ENCODE peak calls at places on chromosomes 4 and X, in nine cellular contexts. One of them, this sample, is unnamed.

GRCh38 chr4:79042079-79042674 is 102.9 kb upstream of the PAQR3 start:
- DNase-seq in fibroblast of mammary gland: peak
- DNase-seq in neural progenitor cell: peak
- DNase-seq in lung: no peak
- DNase-seq in MCF 10A: peak
- DNase-seq in choroid plexus epithelial cell: peak
- DNase-seq in MM.1S: peak
- DNase-seq in H9: no peak
- DNase-seq in nephron progenitor cell: no peak
- DNase-seq in this sample: peak

GRCh38 chr4:11463707-11464106 is 35.0 kb upstream of the HS3ST1 start:
- DNase-seq in fibroblast of mammary gland: no peak
- DNase-seq in neural progenitor cell: no peak
- DNase-seq in lung: no peak
- DNase-seq in MCF 10A: no peak
- DNase-seq in choroid plexus epithelial cell: no peak
- DNase-seq in MM.1S: no peak
- DNase-seq in H9: no peak
- DNase-seq in nephron progenitor cell: no peak
- DNase-seq in this sample: no peak

GRCh38 chr4:9792381-9792780 is 10.9 kb downstream of the DRD5 start:
- DNase-seq in fibroblast of mammary gland: no peak
- DNase-seq in neural progenitor cell: no peak
- DNase-seq in lung: no peak
- DNase-seq in MCF 10A: no peak
- DNase-seq in choroid plexus epithelial cell: no peak
- DNase-seq in MM.1S: no peak
- DNase-seq in H9: no peak
- DNase-seq in nephron progenitor cell: no peak
- DNase-seq in this sample: no peak

GRCh38 chrX:69522052-69522451 is 17.9 kb downstream of the NALF2 start:
- DNase-seq in fibroblast of mammary gland: no peak
- DNase-seq in neural progenitor cell: no peak
- DNase-seq in lung: no peak
- DNase-seq in MCF 10A: no peak
- DNase-seq in choroid plexus epithelial cell: no peak
- DNase-seq in MM.1S: no peak
- DNase-seq in H9: no peak
- DNase-seq in nephron progenitor cell: no peak
- DNase-seq in this sample: no peak

GRCh38 chrX:150408561-150408960 is 45.4 kb downstream of the MAMLD1 start:
- DNase-seq in fibroblast of mammary gland: no peak
- DNase-seq in neural progenitor cell: no peak
- DNase-seq in lung: no peak
- DNase-seq in MCF 10A: no peak
- DNase-seq in choroid plexus epithelial cell: no peak
- DNase-seq in MM.1S: no peak
- DNase-seq in H9: no peak
- DNase-seq in nephron progenitor cell: no peak
- DNase-seq in this sample: no peak

GRCh38 chrX:72045552-72046277 is 86.0 kb downstream of the RTL5 start:
- DNase-seq in fibroblast of mammary gland: no peak
- DNase-seq in neural progenitor cell: peak
- DNase-seq in lung: no peak
- DNase-seq in MCF 10A: peak
- DNase-seq in choroid plexus epithelial cell: peak
- DNase-seq in MM.1S: no peak
- DNase-seq in H9: peak
- DNase-seq in nephron progenitor cell: no peak
- DNase-seq in this sample: no peak

GRCh38 chr4:149549911-149550310 is 265.7 kb downstream of the IQCM start:
- DNase-seq in fibroblast of mammary gland: peak
- DNase-seq in neural progenitor cell: peak
- DNase-seq in lung: no peak
- DNase-seq in MCF 10A: peak
- DNase-seq in choroid plexus epithelial cell: peak
- DNase-seq in MM.1S: no peak
- DNase-seq in H9: peak
- DNase-seq in nephron progenitor cell: peak
- DNase-seq in this sample: no peak

GRCh38 chr4:17512973-17513665 is 1.2 kb upstream of the QDPR start:
- DNase-seq in fibroblast of mammary gland: peak
- DNase-seq in neural progenitor cell: no peak
- DNase-seq in lung: no peak
- DNase-seq in MCF 10A: peak
- DNase-seq in choroid plexus epithelial cell: no peak
- DNase-seq in MM.1S: no peak
- DNase-seq in H9: no peak
- DNase-seq in nephron progenitor cell: no peak
- DNase-seq in this sample: no peak

GRCh38 chr4:40579983-40580382 is 49.7 kb downstream of the RBM47 start:
- DNase-seq in fibroblast of mammary gland: peak
- DNase-seq in neural progenitor cell: no peak
- DNase-seq in lung: no peak
- DNase-seq in MCF 10A: no peak
- DNase-seq in choroid plexus epithelial cell: no peak
- DNase-seq in MM.1S: no peak
- DNase-seq in H9: no peak
- DNase-seq in nephron progenitor cell: no peak
- DNase-seq in this sample: no peak

GRCh38 chrX:120536056-120536455 is 24.7 kb downstream of the CUL4B start:
- DNase-seq in fibroblast of mammary gland: no peak
- DNase-seq in neural progenitor cell: no peak
- DNase-seq in lung: no peak
- DNase-seq in MCF 10A: no peak
- DNase-seq in choroid plexus epithelial cell: no peak
- DNase-seq in MM.1S: no peak
- DNase-seq in H9: no peak
- DNase-seq in nephron progenitor cell: no peak
- DNase-seq in this sample: no peak

GRCh38 chrX:11619426-11619825 is 46.3 kb downstream of the ARHGAP6 start:
- DNase-seq in fibroblast of mammary gland: peak
- DNase-seq in neural progenitor cell: no peak
- DNase-seq in lung: no peak
- DNase-seq in MCF 10A: peak
- DNase-seq in choroid plexus epithelial cell: no peak
- DNase-seq in MM.1S: no peak
- DNase-seq in H9: no peak
- DNase-seq in nephron progenitor cell: no peak
- DNase-seq in this sample: no peak

GRCh38 chrX:87517571-87518141 is at the start of gene KLHL4:
- DNase-seq in fibroblast of mammary gland: peak
- DNase-seq in neural progenitor cell: peak
- DNase-seq in lung: no peak
- DNase-seq in MCF 10A: peak
- DNase-seq in choroid plexus epithelial cell: peak
- DNase-seq in MM.1S: peak
- DNase-seq in H9: peak
- DNase-seq in nephron progenitor cell: peak
- DNase-seq in this sample: peak

GRCh38 chr4:24476209-24476781 is 108.1 kb downstream of the DHX15 start:
- DNase-seq in fibroblast of mammary gland: peak
- DNase-seq in neural progenitor cell: peak
- DNase-seq in lung: no peak
- DNase-seq in MCF 10A: peak
- DNase-seq in choroid plexus epithelial cell: peak
- DNase-seq in MM.1S: peak
- DNase-seq in H9: no peak
- DNase-seq in nephron progenitor cell: no peak
- DNase-seq in this sample: peak

GRCh38 chr4:5142726-5143125 is 91.4 kb downstream of the STK32B start:
- DNase-seq in fibroblast of mammary gland: peak
- DNase-seq in neural progenitor cell: peak
- DNase-seq in lung: peak
- DNase-seq in MCF 10A: peak
- DNase-seq in choroid plexus epithelial cell: peak
- DNase-seq in MM.1S: peak
- DNase-seq in H9: peak
- DNase-seq in nephron progenitor cell: peak
- DNase-seq in this sample: no peak

GRCh38 chr4:14888790-14889189 is 113.5 kb upstream of the CPEB2 start:
- DNase-seq in fibroblast of mammary gland: peak
- DNase-seq in neural progenitor cell: no peak
- DNase-seq in lung: no peak
- DNase-seq in MCF 10A: peak
- DNase-seq in choroid plexus epithelial cell: peak
- DNase-seq in MM.1S: no peak
- DNase-seq in H9: no peak
- DNase-seq in nephron progenitor cell: no peak
- DNase-seq in this sample: no peak

GRCh38 chrX:101291204-101291603 is at the start of gene TAF7L:
- DNase-seq in fibroblast of mammary gland: peak
- DNase-seq in neural progenitor cell: no peak
- DNase-seq in lung: no peak
- DNase-seq in MCF 10A: no peak
- DNase-seq in choroid plexus epithelial cell: peak
- DNase-seq in MM.1S: no peak
- DNase-seq in H9: peak
- DNase-seq in nephron progenitor cell: no peak
- DNase-seq in this sample: no peak

DNA sequence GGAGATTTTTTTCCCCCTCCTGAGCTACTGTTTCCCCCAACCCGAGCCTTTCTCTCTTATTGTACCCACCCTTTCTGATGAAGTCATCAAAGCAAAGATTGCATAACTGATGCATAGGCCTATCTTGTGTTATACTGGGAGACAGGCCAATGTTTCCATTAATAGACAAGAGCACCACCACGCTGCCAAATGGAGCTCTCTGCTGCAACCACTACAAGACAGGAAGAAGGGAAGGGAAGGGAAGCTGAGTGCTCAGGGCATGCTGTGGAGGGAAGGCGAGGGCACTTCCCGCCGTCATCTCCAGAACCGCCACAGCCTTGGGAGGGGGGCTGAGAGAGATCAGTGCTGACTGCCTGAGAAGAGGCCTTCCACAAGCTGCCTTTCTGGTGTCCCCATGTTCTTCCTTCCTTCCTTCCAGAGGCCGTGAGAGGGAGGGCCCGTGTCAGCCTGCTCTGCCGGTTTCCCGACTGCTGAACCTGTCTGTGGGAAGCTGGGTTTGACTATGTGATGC is 75.0 kb downstream of the MGST2 start:
- DNase-seq in fibroblast of mammary gland: peak
- DNase-seq in neural progenitor cell: no peak
- DNase-seq in lung: peak
- DNase-seq in MCF 10A: peak
- DNase-seq in choroid plexus epithelial cell: peak
- DNase-seq in MM.1S: no peak
- DNase-seq in H9: no peak
- DNase-seq in nephron progenitor cell: no peak
- DNase-seq in this sample: no peak
- TF ChIP-seq CTCF in fibroblast of mammary gland: peak
- TF ChIP-seq CTCF in neural progenitor cell: no peak
- TF ChIP-seq CTCF in lung: no peak
- TF ChIP-seq CTCF in MCF 10A: peak
- TF ChIP-seq CTCF in choroid plexus epithelial cell: peak
- TF ChIP-seq CTCF in MM.1S: no peak
- TF ChIP-seq CTCF in H9: no peak
- TF ChIP-seq CTCF in nephron progenitor cell: no peak
- TF ChIP-seq CTCF in this sample: no peak

GRCh38 chr4:118989098-118990080 is 100.7 kb downstream of the SYNPO2 start:
- DNase-seq in fibroblast of mammary gland: peak
- DNase-seq in neural progenitor cell: no peak
- DNase-seq in lung: no peak
- DNase-seq in MCF 10A: peak
- DNase-seq in choroid plexus epithelial cell: peak
- DNase-seq in MM.1S: no peak
- DNase-seq in H9: no peak
- DNase-seq in nephron progenitor cell: no peak
- DNase-seq in this sample: no peak
- TF ChIP-seq CTCF in fibroblast of mammary gland: no peak
- TF ChIP-seq CTCF in neural progenitor cell: no peak
- TF ChIP-seq CTCF in lung: no peak
- TF ChIP-seq CTCF in MCF 10A: no peak
- TF ChIP-seq CTCF in choroid plexus epithelial cell: no peak
- TF ChIP-seq CTCF in MM.1S: no peak
- TF ChIP-seq CTCF in H9: no peak
- TF ChIP-seq CTCF in nephron progenitor cell: no peak
- TF ChIP-seq CTCF in this sample: no peak

GRCh38 chrX:131366387-131366786 is 77.3 kb upstream of the IGSF1 start:
- DNase-seq in fibroblast of mammary gland: no peak
- DNase-seq in neural progenitor cell: no peak
- DNase-seq in lung: no peak
- DNase-seq in MCF 10A: peak
- DNase-seq in choroid plexus epithelial cell: no peak
- DNase-seq in MM.1S: peak
- DNase-seq in H9: no peak
- DNase-seq in nephron progenitor cell: no peak
- DNase-seq in this sample: no peak
- TF ChIP-seq CTCF in fibroblast of mammary gland: no peak
- TF ChIP-seq CTCF in neural progenitor cell: peak
- TF ChIP-seq CTCF in lung: no peak
- TF ChIP-seq CTCF in MCF 10A: peak
- TF ChIP-seq CTCF in choroid plexus epithelial cell: no peak
- TF ChIP-seq CTCF in MM.1S: peak
- TF ChIP-seq CTCF in H9: peak
- TF ChIP-seq CTCF in nephron progenitor cell: peak
- TF ChIP-seq CTCF in this sample: no peak

GRCh38 chrX:13752141-13752540 is 17.6 kb downstream of the OFD1 start:
- DNase-seq in fibroblast of mammary gland: no peak
- DNase-seq in neural progenitor cell: no peak
- DNase-seq in lung: no peak
- DNase-seq in MCF 10A: no peak
- DNase-seq in choroid plexus epithelial cell: no peak
- DNase-seq in MM.1S: no peak
- DNase-seq in H9: no peak
- DNase-seq in nephron progenitor cell: no peak
- DNase-seq in this sample: no peak

GRCh38 chrX:13750812-13751211 is 16.3 kb downstream of the OFD1 start:
- DNase-seq in fibroblast of mammary gland: no peak
- DNase-seq in neural progenitor cell: no peak
- DNase-seq in lung: no peak
- DNase-seq in MCF 10A: no peak
- DNase-seq in choroid plexus epithelial cell: no peak
- DNase-seq in MM.1S: no peak
- DNase-seq in H9: no peak
- DNase-seq in nephron progenitor cell: no peak
- DNase-seq in this sample: no peak

GRCh38 chrX:13750204-13750603 is 15.7 kb downstream of the OFD1 start:
- DNase-seq in fibroblast of mammary gland: peak
- DNase-seq in neural progenitor cell: peak
- DNase-seq in lung: no peak
- DNase-seq in MCF 10A: peak
- DNase-seq in choroid plexus epithelial cell: peak
- DNase-seq in MM.1S: peak
- DNase-seq in H9: no peak
- DNase-seq in nephron progenitor cell: no peak
- DNase-seq in this sample: no peak

GRCh38 chrX:13748486-13748885 is 13.9 kb downstream of the OFD1 start:
- DNase-seq in fibroblast of mammary gland: peak
- DNase-seq in neural progenitor cell: no peak
- DNase-seq in lung: no peak
- DNase-seq in MCF 10A: no peak
- DNase-seq in choroid plexus epithelial cell: no peak
- DNase-seq in MM.1S: no peak
- DNase-seq in H9: no peak
- DNase-seq in nephron progenitor cell: no peak
- DNase-seq in this sample: no peak

DNA sequence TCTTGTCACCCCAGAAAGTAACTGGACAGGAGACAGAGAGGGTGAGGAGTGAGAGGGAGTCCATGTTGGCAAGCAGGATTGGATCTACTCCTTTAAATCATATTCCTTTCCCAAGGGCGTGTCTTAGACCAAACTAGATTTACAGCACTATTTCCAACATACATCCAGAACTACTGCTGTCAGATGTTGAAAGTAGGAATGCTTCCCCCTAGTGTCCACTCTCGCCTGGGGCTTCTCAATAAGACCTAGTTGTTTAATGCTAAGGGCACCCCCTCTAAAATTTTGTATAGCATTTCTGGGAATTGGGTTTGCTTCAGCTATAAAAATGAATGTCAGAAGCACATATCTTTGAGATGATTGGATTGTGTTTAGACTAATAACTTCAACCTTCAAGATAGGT is 13.3 kb downstream of the OFD1 start:
- DNase-seq in fibroblast of mammary gland: peak
- DNase-seq in neural progenitor cell: peak
- DNase-seq in lung: no peak
- DNase-seq in MCF 10A: peak
- DNase-seq in choroid plexus epithelial cell: peak
- DNase-seq in MM.1S: no peak
- DNase-seq in H9: no peak
- DNase-seq in nephron progenitor cell: no peak
- DNase-seq in this sample: no peak
- TF ChIP-seq CTCF in fibroblast of mammary gland: peak
- TF ChIP-seq CTCF in neural progenitor cell: peak
- TF ChIP-seq CTCF in lung: peak
- TF ChIP-seq CTCF in MCF 10A: peak
- TF ChIP-seq CTCF in choroid plexus epithelial cell: peak
- TF ChIP-seq CTCF in MM.1S: peak
- TF ChIP-seq CTCF in H9: peak
- TF ChIP-seq CTCF in nephron progenitor cell: peak
- TF ChIP-seq CTCF in this sample: peak